ENCODE peak calls at places on chromosomes 4 and X, in five cellular contexts. G, Q, T, R and P are unnamed samples.

GRCh38 chrX:155745792-155746191 is 133.0 kb upstream of the TMLHE start:
- DNase-seq in R (no peak), T (no peak), G (no peak), Q (no peak), P (no peak)

GRCh38 chrX:24412637-24413363 is 52.3 kb upstream of the PDK3 start:
- DNase-seq in R (no peak), Q (no peak), G (no peak), T (no peak), P (no peak)

GRCh38 chr4:141391771-141392170 is 171.1 kb downstream of the ZNF330 start:
- DNase-seq in T (no peak), R (no peak), Q (no peak), G (no peak), P (no peak)

GRCh38 chr4:136036744-136037143 is 1495.5 kb downstream of the PCDH18 start:
- DNase-seq in T (no peak), G (no peak), Q (no peak), R (peak), P (no peak)

GRCh38 chrX:133414399-133415275 is 652 bp downstream of the GPC4 start:
- DNase-seq in T (no peak), G (peak), R (no peak), Q (no peak), P (no peak)

GRCh38 chr4:137597751-137598493 is 65.6 kb upstream of the PCDH18 start:
- DNase-seq in Q (no peak), G (no peak), R (no peak), T (no peak), P (no peak)

GRCh38 chrX:34918856-34919255 is 23.7 kb upstream of the FAM47B start:
- DNase-seq in Q (no peak), G (peak), T (no peak), R (no peak), P (no peak)

GRCh38 chr4:1842993-1843448 is 12.9 kb downstream of the LETM1 start:
- DNase-seq in G (peak), R (no peak), Q (no peak), T (no peak), P (no peak)

GRCh38 chr4:169131556-169132208 is 121.6 kb upstream of the CBR4 start:
- DNase-seq in G (no peak), R (no peak), Q (no peak), T (no peak), P (no peak)

GRCh38 chr4:138724530-138724929 is 291.1 kb upstream of the NOCT start:
- DNase-seq in T (no peak), R (no peak), Q (no peak), G (no peak), P (no peak)

GRCh38 chrX:149540621-149541520 is at the start of gene EOLA1:
- DNase-seq in G (peak), Q (peak), R (peak), T (peak), P (peak)

GRCh38 chrX:44344194-44344593 is 722 bp upstream of the EFHC2 start:
- DNase-seq in R (no peak), Q (no peak), T (peak), G (peak), P (peak)

GRCh38 chr4:55303818-55304217 is 42.2 kb upstream of the SRD5A3 start:
- DNase-seq in R (no peak), Q (no peak), G (peak), T (no peak), P (no peak)

GRCh38 chrX:45630078-45630477 is 429.4 kb upstream of the DIPK2B start:
- DNase-seq in R (no peak), G (no peak), T (no peak), Q (no peak), P (no peak)

GRCh38 chr4:73172166-73172565 is 86.4 kb downstream of the ANKRD17 start:
- DNase-seq in Q (no peak), T (no peak), G (no peak), R (no peak), P (no peak)

GRCh38 chrX:153400146-153401132 is 711 bp downstream of the PNMA6E start:
- DNase-seq in R (peak), G (no peak), T (peak), Q (no peak), P (peak)

GRCh38 chr4:7798215-7798995 is 141.3 kb downstream of the AFAP1 start:
- DNase-seq in T (no peak), R (no peak), G (no peak), Q (no peak), P (no peak)

GRCh38 chr4:119525005-119525749 is 103.4 kb downstream of the PDE5A start:
- DNase-seq in R (peak), T (no peak), G (peak), Q (no peak), P (no peak)

GRCh38 chr4:3829954-3830773 is 64.0 kb downstream of the ADRA2C start:
- DNase-seq in R (no peak), Q (no peak), G (no peak), T (no peak), P (no peak)

GRCh38 chrX:40449396-40449795 is 131.4 kb upstream of the ATP6AP2 start:
- DNase-seq in G (no peak), R (no peak), T (no peak), Q (no peak), P (no peak)

GRCh38 chrX:115449742-115450141 is 111.2 kb upstream of the PLS3 start:
- DNase-seq in T (no peak), R (no peak), G (no peak), Q (no peak), P (no peak)

GRCh38 chr4:120709986-120710385 is 212.5 kb downstream of the PRDM5 start:
- DNase-seq in G (peak), R (no peak), Q (no peak), T (no peak), P (no peak)

GRCh38 chr4:158811704-158812103 is 42.9 kb downstream of the FNIP2 start:
- DNase-seq in R (no peak), Q (no peak), G (no peak), T (no peak), P (peak)

GRCh38 chrX:152149648-152150047 is 11.3 kb upstream of the MAGEA10 start:
- DNase-seq in G (no peak), T (no peak), Q (no peak), R (no peak), P (no peak)

GRCh38 chrX:51955200-51955599 is 61.8 kb downstream of the MAGED1 start:
- DNase-seq in G (no peak), Q (no peak), T (no peak), R (no peak), P (no peak)

GRCh38 chr4:156193116-156193515 is 239.4 kb upstream of the CTSO start:
- DNase-seq in R (no peak), G (peak), T (no peak), Q (no peak), P (no peak)